ENCODE peak calls at places on chromosomes 3 and 15, in ten cellular contexts. V, H, T, U, W, C, A, B, M and L are unnamed samples.

GRCh38 chr15:85730001-85730820 is 64.5 kb downstream of the KLHL25 start:
- DNase-seq in V (no peak), H (peak), T (no peak), U (no peak), W (peak), C (peak), A (peak), B (no peak), M (no peak), L (no peak)

GRCh38 chr15:70494529-70494860 is 268.9 kb downstream of the UACA start:
- DNase-seq in V (no peak), H (no peak), T (no peak), U (no peak), W (no peak), C (no peak), A (no peak), B (no peak), M (no peak), L (no peak)

GRCh38 chr15:62719316-62719715 is 323.2 kb upstream of the TPM1 start:
- DNase-seq in V (no peak), H (peak), T (peak), U (no peak), W (no peak), C (no peak), A (no peak), B (no peak), M (no peak), L (no peak)

GRCh38 chr3:100602506-100603444 is 6.6 kb upstream of the ADGRG7 start:
- DNase-seq in V (no peak), H (peak), T (no peak), U (no peak), W (no peak), C (peak), A (no peak), B (no peak), M (no peak), L (no peak)

GRCh38 chr3:140242818-140243276 is 307.9 kb downstream of the CLSTN2 start:
- DNase-seq in V (peak), H (no peak), T (no peak), U (no peak), W (no peak), C (no peak), A (no peak), B (no peak), M (no peak), L (no peak)

GRCh38 chr3:138875754-138876664 is 41.3 kb upstream of the PIK3CB start:
- DNase-seq in V (no peak), H (no peak), T (no peak), U (no peak), W (no peak), C (no peak), A (no peak), B (no peak), M (no peak), L (no peak)

GRCh38 chr15:55485273-55485672 is 22.8 kb downstream of the DNAAF4 start:
- DNase-seq in V (no peak), H (no peak), T (no peak), U (no peak), W (no peak), C (no peak), A (no peak), B (no peak), M (no peak), L (no peak)

GRCh38 chr3:106691476-106691875 is 685.8 kb upstream of the CCDC54 start:
- DNase-seq in V (no peak), H (no peak), T (no peak), U (no peak), W (no peak), C (no peak), A (no peak), B (no peak), M (no peak), L (no peak)

GRCh38 chr3:90007786-90008499 is 900.5 kb downstream of the EPHA3 start:
- DNase-seq in V (no peak), H (peak), T (no peak), U (no peak), W (no peak), C (no peak), A (no peak), B (no peak), M (peak), L (no peak)

GRCh38 chr3:25679642-25680302 is 15.1 kb upstream of the TOP2B start:
- DNase-seq in V (no peak), H (no peak), T (no peak), U (no peak), W (no peak), C (no peak), A (no peak), B (no peak), M (no peak), L (no peak)

GRCh38 chr15:79378394-79379158 is 53.6 kb upstream of the MINAR1 start:
- DNase-seq in V (peak), H (peak), T (no peak), U (no peak), W (no peak), C (no peak), A (no peak), B (no peak), M (no peak), L (no peak)
- TF ChIP-seq CTCF in V (no peak), H (no peak), T (no peak), U (no peak), W (no peak), C (no peak), A (no peak), B (no peak), M (no peak), L (no peak)

DNA sequence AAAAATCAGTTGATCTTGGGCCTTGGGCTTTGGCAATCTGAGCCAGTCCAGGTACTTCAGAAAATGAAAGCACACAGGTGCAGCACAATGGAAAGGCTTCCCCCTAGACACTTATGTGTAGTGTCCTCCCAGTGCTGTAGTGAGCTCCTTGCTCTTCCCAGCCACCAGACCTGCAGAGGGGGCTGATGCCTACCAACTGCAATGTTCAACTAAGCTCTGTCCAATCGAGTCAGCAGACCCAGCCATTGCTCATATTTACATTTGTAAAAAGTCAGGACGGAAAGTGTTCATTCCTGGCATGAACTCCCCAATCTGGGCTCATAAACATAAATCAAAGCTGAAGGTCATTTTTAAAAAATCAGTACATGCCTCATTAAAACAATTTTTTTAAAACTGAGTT is 73.0 kb downstream of the FOXP1 start:
- DNase-seq in V (no peak), H (peak), T (no peak), U (no peak), W (no peak), C (no peak), A (no peak), B (no peak), M (no peak), L (no peak)
- TF ChIP-seq CTCF in V (peak), H (peak), T (peak), U (peak), W (no peak), C (no peak), A (no peak), B (no peak), M (no peak), L (no peak)

GRCh38 chr3:62951037-62951613 is 75.9 kb upstream of the CADPS start:
- DNase-seq in V (no peak), H (no peak), T (no peak), U (no peak), W (no peak), C (no peak), A (no peak), B (no peak), M (no peak), L (no peak)

GRCh38 chr3:62954579-62954978 is 79.4 kb upstream of the CADPS start:
- DNase-seq in V (no peak), H (no peak), T (no peak), U (no peak), W (no peak), C (no peak), A (no peak), B (no peak), M (no peak), L (no peak)

GRCh38 chr3:62956411-62956810 is 81.2 kb upstream of the CADPS start:
- DNase-seq in V (no peak), H (no peak), T (no peak), U (no peak), W (no peak), C (no peak), A (no peak), B (no peak), M (no peak), L (no peak)

GRCh38 chr3:62950227-62950626 is 75.0 kb upstream of the CADPS start:
- DNase-seq in V (no peak), H (no peak), T (no peak), U (no peak), W (no peak), C (no peak), A (no peak), B (no peak), M (no peak), L (no peak)

DNA sequence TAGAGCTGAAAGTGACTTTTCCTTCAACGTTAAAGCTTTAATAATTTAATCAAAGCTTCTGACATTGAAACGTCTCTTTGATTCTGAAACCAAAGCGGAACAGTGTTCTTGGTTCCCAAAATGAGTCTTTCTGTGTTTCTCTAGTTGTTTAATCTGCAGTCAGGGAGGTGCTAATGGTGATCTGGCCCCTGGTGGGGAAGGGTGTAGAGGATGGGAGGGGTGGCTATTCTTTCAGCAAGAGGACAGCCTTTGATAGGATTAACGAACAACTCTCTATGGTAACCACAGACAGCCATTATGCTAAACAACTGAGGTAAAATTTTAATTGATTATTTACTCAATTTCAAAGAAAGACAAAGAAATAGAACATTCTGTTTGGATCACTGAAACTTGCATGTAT is 79.9 kb upstream of the CADPS start:
- DNase-seq in V (no peak), H (no peak), T (no peak), U (no peak), W (no peak), C (no peak), A (no peak), B (no peak), M (no peak), L (no peak)
- TF ChIP-seq CTCF in V (no peak), H (no peak), T (no peak), U (no peak), W (no peak), C (no peak), A (no peak), B (no peak), M (no peak), L (no peak)

GRCh38 chr15:98647026-98647773 is 1.1 kb upstream of the IGF1R start:
- DNase-seq in V (no peak), H (peak), T (no peak), U (peak), W (peak), C (peak), A (peak), B (peak), M (peak), L (peak)

GRCh38 chr15:98648654-98649537 is 557 bp downstream of the IGF1R start:
- DNase-seq in V (no peak), H (peak), T (no peak), U (no peak), W (no peak), C (peak), A (no peak), B (peak), M (peak), L (peak)

GRCh38 chr15:98646546-98647025 is 1.8 kb upstream of the IGF1R start:
- DNase-seq in V (no peak), H (no peak), T (no peak), U (no peak), W (no peak), C (no peak), A (no peak), B (no peak), M (no peak), L (no peak)

GRCh38 chr15:98649621-98649995 is 1.3 kb downstream of the IGF1R start:
- DNase-seq in V (no peak), H (no peak), T (no peak), U (no peak), W (no peak), C (no peak), A (no peak), B (no peak), M (peak), L (peak)

DNA sequence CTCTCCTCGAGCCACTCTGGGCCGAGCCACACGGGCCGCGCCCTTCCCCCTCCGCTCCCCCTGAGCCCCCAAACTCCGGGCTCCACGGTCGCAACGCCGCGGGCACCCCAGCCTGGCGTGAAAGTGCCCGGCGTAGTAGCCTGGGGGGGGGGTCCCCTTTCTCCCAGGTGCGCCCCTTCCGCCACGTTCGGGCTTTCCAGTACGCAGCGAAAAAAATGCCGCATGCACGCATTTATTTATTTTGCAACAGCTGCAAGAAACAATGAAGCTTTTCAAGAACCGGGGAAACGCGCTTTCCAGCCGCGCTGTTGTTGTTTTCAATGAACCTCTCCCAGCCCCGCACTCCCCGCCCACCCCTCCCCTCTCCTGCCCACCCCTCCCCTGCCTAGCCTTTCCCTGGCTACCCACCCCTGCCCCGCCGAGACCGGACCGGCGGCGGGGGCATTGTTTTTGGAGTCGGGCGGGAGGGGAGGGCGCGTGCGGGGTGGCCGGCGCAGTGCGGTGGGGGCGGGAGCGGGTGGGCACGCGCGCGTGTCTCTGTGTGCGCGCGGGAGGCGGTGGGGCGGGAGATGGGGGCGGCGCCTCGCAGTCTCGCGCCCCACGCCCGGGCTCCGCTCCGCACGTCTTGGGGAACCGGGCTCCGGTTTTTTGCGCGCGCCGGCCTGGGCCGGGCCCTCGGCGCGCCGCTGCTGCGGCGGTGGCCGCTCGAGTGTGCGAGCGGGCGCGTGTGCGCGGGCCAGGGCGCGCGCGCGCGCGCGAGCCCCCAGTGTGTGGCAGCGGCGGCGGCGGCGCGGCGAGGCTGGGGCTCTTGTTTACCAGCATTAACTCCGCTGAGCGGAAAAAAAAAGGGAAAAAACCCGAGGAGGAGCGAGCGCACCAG is at the start of gene IGF1R:
- DNase-seq in V (no peak), H (peak), T (no peak), U (peak), W (peak), C (peak), A (no peak), B (peak), M (peak), L (peak)
- TF ChIP-seq CTCF in V (peak), H (no peak), T (peak), U (peak), W (peak), C (no peak), A (peak), B (no peak), M (peak), L (no peak)

GRCh38 chr3:126213376-126214044 is 33.1 kb upstream of the ALDH1L1 start:
- DNase-seq in V (no peak), H (no peak), T (no peak), U (no peak), W (no peak), C (no peak), A (no peak), B (no peak), M (no peak), L (no peak)
- TF ChIP-seq CTCF in V (no peak), H (no peak), T (no peak), U (peak), W (no peak), C (no peak), A (peak), B (no peak), M (no peak), L (no peak)

DNA sequence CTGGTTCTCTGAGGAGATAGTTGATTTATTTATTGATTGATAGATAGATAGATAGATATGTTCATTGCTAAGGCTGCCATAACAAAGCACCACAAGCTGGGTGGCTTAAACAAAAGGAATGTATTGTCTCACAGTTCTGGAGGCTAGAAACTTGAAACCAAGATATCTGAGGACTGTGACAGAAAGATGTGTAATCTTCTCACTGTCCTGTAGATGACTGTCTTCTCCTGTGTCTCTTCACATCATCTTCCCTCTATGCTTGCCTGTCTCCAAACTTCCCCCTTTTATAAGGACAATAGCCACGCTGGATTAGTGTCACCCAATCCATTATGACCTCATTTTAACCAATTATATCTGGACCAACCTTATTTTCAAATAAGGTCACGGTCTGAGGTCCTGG is 41.0 kb downstream of the GNB4 start:
- DNase-seq in V (no peak), H (peak), T (no peak), U (no peak), W (no peak), C (no peak), A (no peak), B (no peak), M (no peak), L (no peak)
- TF ChIP-seq CTCF in V (no peak), H (peak), T (no peak), U (peak), W (no peak), C (peak), A (no peak), B (no peak), M (no peak), L (no peak)

GRCh38 chr3:134803652-134804051 is 8.6 kb downstream of the EPHB1 start:
- DNase-seq in V (no peak), H (no peak), T (no peak), U (no peak), W (no peak), C (no peak), A (no peak), B (no peak), M (no peak), L (no peak)
- TF ChIP-seq CTCF in V (no peak), H (no peak), T (no peak), U (no peak), W (no peak), C (no peak), A (no peak), B (no peak), M (no peak), L (no peak)

DNA sequence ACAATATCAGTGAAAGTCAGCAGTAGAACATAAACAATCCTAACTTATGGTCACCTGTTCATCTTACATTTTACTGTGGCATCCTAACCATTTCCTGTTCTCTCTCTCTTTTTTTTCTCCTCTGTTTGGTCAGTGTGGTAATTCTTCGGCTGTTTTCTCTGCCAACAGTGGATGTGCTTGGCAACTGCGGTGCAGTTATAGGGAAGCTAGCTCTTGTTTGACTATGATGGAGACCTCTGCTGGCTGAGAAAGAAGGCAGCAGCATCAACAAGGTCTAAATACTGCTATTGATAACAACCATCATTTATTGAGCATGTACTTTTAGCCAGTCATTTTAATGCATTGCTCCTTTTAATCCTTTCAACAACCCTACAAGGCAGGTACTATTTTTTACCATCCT is 723 bp upstream of the DRD3 start:
- DNase-seq in V (peak), H (peak), T (no peak), U (no peak), W (no peak), C (no peak), A (peak), B (no peak), M (no peak), L (no peak)
- TF ChIP-seq CTCF in V (peak), H (peak), T (peak), U (peak), W (peak), C (no peak), A (peak), B (no peak), M (peak), L (no peak)